ENCODE peak calls at places on chromosome 15, in four cellular contexts. One of them, this sample, is unnamed.

GRCh38 chr15:71329041-71329440 is 213.8 kb downstream of the THSD4 start:
- DNase-seq in stimulated activated CD4-positive, alpha-beta T cell treated with anti-CD3 and anti-CD28 coated beads, Interleukin-1b, Interleukin-23, amount 100 ng/mL, for 1 hour: no peak
- DNase-seq in transverse colon: peak
- DNase-seq in GM18507: no peak
- DNase-seq in this sample: peak

GRCh38 chr15:47477253-47477652 is 240.1 kb upstream of the SEMA6D start:
- DNase-seq in stimulated activated CD4-positive, alpha-beta T cell treated with anti-CD3 and anti-CD28 coated beads, Interleukin-1b, Interleukin-23, amount 100 ng/mL, for 1 hour: no peak
- DNase-seq in transverse colon: no peak
- DNase-seq in GM18507: no peak
- DNase-seq in this sample: no peak

GRCh38 chr15:39919396-39919739 is 698 bp downstream of the GPR176 start:
- DNase-seq in transverse colon: no peak
- DNase-seq in stimulated activated CD4-positive, alpha-beta T cell treated with anti-CD3 and anti-CD28 coated beads, Interleukin-1b, Interleukin-23, amount 100 ng/mL, for 1 hour: no peak
- DNase-seq in GM18507: no peak
- DNase-seq in this sample: peak

GRCh38 chr15:56074866-56075265 is 81.5 kb upstream of the NEDD4 start:
- DNase-seq in GM18507: no peak
- DNase-seq in transverse colon: no peak
- DNase-seq in stimulated activated CD4-positive, alpha-beta T cell treated with anti-CD3 and anti-CD28 coated beads, Interleukin-1b, Interleukin-23, amount 100 ng/mL, for 1 hour: no peak
- DNase-seq in this sample: no peak

GRCh38 chr15:45157056-45157455 is 27.3 kb downstream of the DUOX1 start:
- DNase-seq in stimulated activated CD4-positive, alpha-beta T cell treated with anti-CD3 and anti-CD28 coated beads, Interleukin-1b, Interleukin-23, amount 100 ng/mL, for 1 hour: no peak
- DNase-seq in GM18507: no peak
- DNase-seq in transverse colon: no peak
- DNase-seq in this sample: no peak

GRCh38 chr15:64693134-64693533 is 82.3 kb downstream of the RBPMS2 start:
- DNase-seq in transverse colon: peak
- DNase-seq in GM18507: no peak
- DNase-seq in stimulated activated CD4-positive, alpha-beta T cell treated with anti-CD3 and anti-CD28 coated beads, Interleukin-1b, Interleukin-23, amount 100 ng/mL, for 1 hour: no peak
- DNase-seq in this sample: no peak

GRCh38 chr15:92883643-92884458 is 16.3 kb upstream of the CHD2 start:
- DNase-seq in GM18507: no peak
- DNase-seq in transverse colon: no peak
- DNase-seq in stimulated activated CD4-positive, alpha-beta T cell treated with anti-CD3 and anti-CD28 coated beads, Interleukin-1b, Interleukin-23, amount 100 ng/mL, for 1 hour: no peak
- DNase-seq in this sample: no peak

GRCh38 chr15:83210619-83211018 is 3.0 kb upstream of the HDGFL3 start:
- DNase-seq in GM18507: no peak
- DNase-seq in stimulated activated CD4-positive, alpha-beta T cell treated with anti-CD3 and anti-CD28 coated beads, Interleukin-1b, Interleukin-23, amount 100 ng/mL, for 1 hour: no peak
- DNase-seq in transverse colon: no peak
- DNase-seq in this sample: no peak

GRCh38 chr15:97036301-97036700 is 705.8 kb downstream of the NR2F2 start:
- DNase-seq in GM18507: no peak
- DNase-seq in transverse colon: no peak
- DNase-seq in stimulated activated CD4-positive, alpha-beta T cell treated with anti-CD3 and anti-CD28 coated beads, Interleukin-1b, Interleukin-23, amount 100 ng/mL, for 1 hour: no peak
- DNase-seq in this sample: no peak

GRCh38 chr15:82186748-82187415 is 75.7 kb downstream of the EFL1 start:
- DNase-seq in GM18507: no peak
- DNase-seq in transverse colon: no peak
- DNase-seq in stimulated activated CD4-positive, alpha-beta T cell treated with anti-CD3 and anti-CD28 coated beads, Interleukin-1b, Interleukin-23, amount 100 ng/mL, for 1 hour: no peak
- DNase-seq in this sample: no peak

GRCh38 chr15:76200083-76200465 is 111.2 kb downstream of the ETFA start:
- DNase-seq in GM18507: no peak
- DNase-seq in transverse colon: no peak
- DNase-seq in stimulated activated CD4-positive, alpha-beta T cell treated with anti-CD3 and anti-CD28 coated beads, Interleukin-1b, Interleukin-23, amount 100 ng/mL, for 1 hour: no peak
- DNase-seq in this sample: no peak

This sample was measured in left colon.